ENCODE peak calls at places on chromosome 12, in five cellular contexts. M, E, G, T and C are unnamed samples.

GRCh38 chr12:19223695-19224094 is 94.2 kb downstream of the PLEKHA5 start:
- DNase-seq in E (no peak), M (peak), T (no peak), G (no peak), C (no peak)

GRCh38 chr12:109500406-109501185 is 23.2 kb downstream of the UBE3B start:
- DNase-seq in E (no peak), T (no peak), M (no peak), G (no peak), C (no peak)

GRCh38 chr12:115000038-115000437 is 316.1 kb upstream of the TBX3 start:
- DNase-seq in T (no peak), M (peak), E (peak), G (no peak), C (peak)

GRCh38 chr12:107655281-107656065 is 30.1 kb upstream of the PWP1 start:
- DNase-seq in G (no peak), T (no peak), E (no peak), M (no peak), C (no peak)

GRCh38 chr12:88944403-88944802 is 364.1 kb upstream of the KITLG start:
- DNase-seq in G (no peak), E (no peak), M (peak), T (no peak), C (no peak)

GRCh38 chr12:46177842-46178608 is 90.8 kb downstream of the SLC38A1 start:
- DNase-seq in M (no peak), G (no peak), E (no peak), T (no peak), C (no peak)

GRCh38 chr12:503111-503761 is 43.5 kb downstream of the B4GALNT3 start:
- DNase-seq in E (no peak), M (no peak), G (no peak), T (no peak), C (no peak)

GRCh38 chr12:4046150-4046845 is 173.1 kb upstream of the PARP11 start:
- DNase-seq in G (no peak), M (no peak), T (no peak), E (no peak), C (no peak)

GRCh38 chr12:6072302-6072752 is 52.1 kb downstream of the VWF start:
- DNase-seq in E (no peak), M (peak), G (no peak), T (no peak), C (no peak)

GRCh38 chr12:76764856-76765255 is 941 bp downstream of the ZDHHC17 start:
- DNase-seq in T (no peak), M (peak), E (no peak), G (peak), C (no peak)

GRCh38 chr12:52446346-52447045 is 5.5 kb downstream of the KRT6B start:
- DNase-seq in M (no peak), T (no peak), G (no peak), E (no peak), C (no peak)

GRCh38 chr12:80813820-80814219 is 97.1 kb downstream of the MYF5 start:
- DNase-seq in G (no peak), T (no peak), E (no peak), M (no peak), C (no peak)

GRCh38 chr12:56510786-56511185 is 10.8 kb upstream of the RBMS2 start:
- DNase-seq in G (no peak), E (no peak), T (no peak), M (no peak), C (no peak)

GRCh38 chr12:5262450-5262849 is 169.5 kb upstream of the NTF3 start:
- DNase-seq in E (no peak), T (no peak), G (no peak), M (peak), C (no peak)

GRCh38 chr12:122835693-122836026 is 403 bp downstream of the HIP1R start:
- DNase-seq in M (no peak), G (no peak), E (no peak), T (no peak), C (no peak)

GRCh38 chr12:122836027-122836921 is 1.0 kb downstream of the HIP1R start:
- DNase-seq in G (no peak), M (peak), E (peak), T (no peak), C (no peak)

GRCh38 chr12:122837306-122838265 is 2.3 kb downstream of the HIP1R start:
- DNase-seq in T (no peak), E (no peak), M (no peak), G (no peak), C (no peak)

GRCh38 chr12:122834229-122834920 is 882 bp upstream of the HIP1R start:
- DNase-seq in T (no peak), E (peak), M (peak), G (peak), C (peak)

GRCh38 chr12:122834921-122835692 is at the start of gene HIP1R:
- DNase-seq in G (no peak), T (no peak), E (no peak), M (no peak), C (no peak)
- TF ChIP-seq POLR2A in G (no peak), T (no peak), E (no peak), M (no peak), C (no peak)

GRCh38 chr12:65534105-65534841 is 255.8 kb downstream of the MSRB3 start:
- DNase-seq in G (no peak), T (no peak), M (no peak), E (no peak), C (no peak)

GRCh38 chr12:65537978-65538377 is 259.5 kb downstream of the MSRB3 start:
- DNase-seq in M (no peak), T (no peak), G (no peak), E (no peak), C (no peak)

GRCh38 chr12:65535951-65536350 is 257.5 kb downstream of the MSRB3 start:
- DNase-seq in E (no peak), T (no peak), M (peak), G (no peak), C (no peak)

GRCh38 chr12:65539062-65539461 is 260.6 kb downstream of the MSRB3 start:
- DNase-seq in G (no peak), T (no peak), M (no peak), E (no peak), C (no peak)

GRCh38 chr12:65536876-65537661 is 258.6 kb downstream of the MSRB3 start:
- DNase-seq in G (peak), M (peak), T (peak), E (peak), C (peak)
- TF ChIP-seq POLR2A in G (no peak), M (no peak), T (no peak), E (no peak), C (no peak)

GRCh38 chr12:104477812-104478388 is 21.2 kb downstream of the CHST11 start:
- DNase-seq in T (no peak), G (no peak), M (no peak), E (no peak), C (no peak)
- TF ChIP-seq POLR2A in T (no peak), G (no peak), M (no peak), E (no peak), C (no peak)

DNA sequence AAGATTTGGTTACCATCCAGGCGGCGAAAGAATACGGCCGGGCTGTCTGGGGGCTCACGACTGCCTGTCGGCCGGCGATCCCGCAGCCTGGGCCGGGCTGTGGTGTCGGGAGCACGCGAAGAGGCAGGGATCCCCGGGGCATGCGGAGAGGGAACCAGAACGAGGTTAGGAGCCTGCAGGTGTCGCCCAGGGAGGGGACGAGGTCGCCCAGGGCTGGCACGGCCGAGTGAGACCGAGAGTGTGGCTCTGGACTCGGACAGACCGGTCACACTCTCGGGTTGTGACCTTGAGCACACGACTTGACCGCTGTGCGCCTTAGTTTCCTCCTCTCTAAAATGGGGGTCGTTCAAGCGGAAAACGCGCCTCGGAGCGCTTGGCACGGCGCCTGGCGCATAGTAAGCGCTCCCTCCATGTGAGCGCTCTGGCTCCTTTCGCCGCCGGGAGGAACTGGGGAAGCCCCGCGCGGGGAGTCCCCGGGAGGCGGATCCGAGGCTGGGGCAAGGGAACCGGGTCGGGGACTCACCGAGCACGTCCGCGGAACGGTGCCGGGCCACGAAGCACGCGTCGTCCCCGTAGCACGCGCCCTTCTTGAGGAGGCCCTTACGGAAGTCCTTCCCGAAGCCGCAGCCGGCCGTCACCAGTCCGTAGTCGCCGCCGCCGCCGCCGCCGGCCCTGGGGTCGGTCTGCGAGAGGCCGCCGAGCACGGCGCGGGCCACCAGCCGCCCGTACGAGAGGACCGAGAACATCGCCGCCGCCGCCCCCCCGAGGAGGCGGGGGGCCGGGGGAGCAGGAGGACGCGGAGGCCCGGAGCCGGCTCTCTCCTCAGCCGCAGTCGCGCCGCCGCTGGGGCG is 607 bp downstream of the PPTC7 start:
- DNase-seq in E (peak), T (peak), G (peak), M (peak), C (peak)
- TF ChIP-seq POLR2A in E (no peak), T (no peak), G (no peak), M (no peak), C (no peak)

GRCh38 chr12:111775205-111776193 is 8.8 kb downstream of the ALDH2 start:
- DNase-seq in T (peak), E (peak), M (peak), G (peak), C (no peak)

GRCh38 chr12:111777345-111778045 is 10.8 kb downstream of the ALDH2 start:
- DNase-seq in T (no peak), E (no peak), M (no peak), G (no peak), C (no peak)

GRCh38 chr12:111776836-111777344 is 10.2 kb downstream of the ALDH2 start:
- DNase-seq in M (peak), G (no peak), E (no peak), T (no peak), C (no peak)

GRCh38 chr12:111769599-111769998 is 2.9 kb downstream of the ALDH2 start:
- DNase-seq in T (no peak), E (no peak), G (no peak), M (no peak), C (no peak)

GRCh38 chr12:111773801-111774551 is 7.2 kb downstream of the ALDH2 start:
- DNase-seq in M (peak), G (peak), T (peak), E (peak), C (no peak)
- TF ChIP-seq POLR2A in M (no peak), G (no peak), T (no peak), E (no peak), C (no peak)

DNA sequence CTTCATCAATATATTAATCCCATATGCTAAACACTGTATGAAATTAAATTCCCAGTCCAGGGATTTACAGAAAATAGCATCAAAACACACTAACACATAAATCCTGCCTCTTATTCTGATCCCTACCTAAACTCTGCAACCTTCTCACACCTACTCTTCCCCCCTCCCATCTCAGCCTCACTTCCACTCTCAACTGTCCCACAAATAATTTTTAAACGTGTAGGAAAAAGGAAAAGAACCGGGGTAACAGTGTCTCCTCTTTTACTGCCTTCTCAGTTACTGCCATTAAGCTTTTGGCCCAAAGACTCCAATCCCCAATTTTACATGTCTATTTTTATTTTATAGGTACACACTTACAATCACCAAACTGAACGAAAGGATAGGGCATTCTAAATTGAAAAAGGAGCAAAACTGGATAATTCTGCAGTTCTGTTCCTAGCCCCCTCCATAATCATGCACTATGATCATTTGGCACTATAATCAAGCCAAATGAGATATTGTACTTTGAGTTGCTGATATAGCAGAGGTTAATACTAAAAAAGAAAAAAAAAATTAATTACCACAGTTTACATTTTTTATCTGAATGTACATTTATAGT is 2.9 kb downstream of the DUSP16 start:
- DNase-seq in T (no peak), G (no peak), M (no peak), E (no peak), C (no peak)
- TF ChIP-seq POLR2A in T (no peak), G (no peak), M (no peak), E (no peak), C (no peak)